ENCODE peak calls at places on chromosomes 1 and 21, in six cellular contexts. One of them, this sample, is unnamed.

GRCh38 chr21:15330872-15331271 is 266.1 kb upstream of the NRIP1 start:
- DNase-seq in A549: no peak
- DNase-seq in OCI-LY7: no peak
- DNase-seq in mammary epithelial cell: no peak
- DNase-seq in tibial artery: no peak
- DNase-seq in left lung: no peak
- DNase-seq in this sample: no peak

GRCh38 chr1:79006564-79006963 is at the start of gene ADGRL4:
- DNase-seq in tibial artery: peak; percentile 63
- DNase-seq in OCI-LY7: no peak
- DNase-seq in left lung: peak; percentile 74
- DNase-seq in A549: no peak
- DNase-seq in mammary epithelial cell: no peak
- DNase-seq in this sample: no peak

GRCh38 chr1:167510244-167510643 is 8.1 kb downstream of the CD247 start:
- DNase-seq in left lung: no peak
- DNase-seq in mammary epithelial cell: no peak
- DNase-seq in OCI-LY7: no peak
- DNase-seq in A549: no peak
- DNase-seq in tibial artery: no peak
- DNase-seq in this sample: no peak

GRCh38 chr1:213474054-213474453 is 423.0 kb downstream of the RPS6KC1 start:
- DNase-seq in tibial artery: no peak
- DNase-seq in A549: no peak
- DNase-seq in left lung: no peak
- DNase-seq in OCI-LY7: no peak
- DNase-seq in mammary epithelial cell: no peak
- DNase-seq in this sample: no peak

GRCh38 chr1:12456979-12457378 is 161.0 kb downstream of the DHRS3 start:
- DNase-seq in OCI-LY7: no peak
- DNase-seq in A549: no peak
- DNase-seq in tibial artery: no peak
- DNase-seq in left lung: no peak
- DNase-seq in mammary epithelial cell: no peak
- DNase-seq in this sample: no peak

GRCh38 chr21:31180256-31181088 is 142.2 kb upstream of the KRTAP19-8 start:
- DNase-seq in A549: peak; percentile 23
- DNase-seq in mammary epithelial cell: peak; percentile 22
- DNase-seq in tibial artery: no peak
- DNase-seq in OCI-LY7: peak; percentile 51
- DNase-seq in left lung: no peak
- DNase-seq in this sample: no peak

GRCh38 chr1:193538690-193539089 is 352.3 kb upstream of the B3GALT2 start:
- DNase-seq in A549: no peak
- DNase-seq in OCI-LY7: no peak
- DNase-seq in tibial artery: no peak
- DNase-seq in mammary epithelial cell: no peak
- DNase-seq in left lung: no peak
- DNase-seq in this sample: no peak

GRCh38 chr1:60894121-60894520 is 188.2 kb upstream of the NFIA start:
- DNase-seq in tibial artery: no peak
- DNase-seq in A549: no peak
- DNase-seq in mammary epithelial cell: no peak
- DNase-seq in left lung: no peak
- DNase-seq in OCI-LY7: no peak
- DNase-seq in this sample: no peak

GRCh38 chr21:42156690-42157605 is 62.0 kb upstream of the ABCG1 start:
- DNase-seq in left lung: peak; percentile 59
- DNase-seq in tibial artery: no peak
- DNase-seq in OCI-LY7: no peak
- DNase-seq in A549: no peak
- DNase-seq in mammary epithelial cell: no peak
- DNase-seq in this sample: no peak

GRCh38 chr1:200535605-200536004 is 84.9 kb downstream of the KIF14 start:
- DNase-seq in mammary epithelial cell: peak; percentile 66
- DNase-seq in A549: peak; percentile 64
- DNase-seq in tibial artery: no peak
- DNase-seq in OCI-LY7: peak; percentile 35
- DNase-seq in left lung: no peak
- DNase-seq in this sample: no peak

GRCh38 chr1:94281361-94282142 is 44.2 kb upstream of the ARHGAP29 start:
- DNase-seq in OCI-LY7: no peak
- DNase-seq in tibial artery: no peak
- DNase-seq in A549: no peak
- DNase-seq in left lung: no peak
- DNase-seq in mammary epithelial cell: no peak
- DNase-seq in this sample: no peak

GRCh38 chr1:243325305-243325890 is 69.6 kb downstream of the SDCCAG8 start:
- DNase-seq in left lung: no peak
- DNase-seq in tibial artery: no peak
- DNase-seq in mammary epithelial cell: peak; percentile 25
- DNase-seq in OCI-LY7: peak; percentile 59
- DNase-seq in A549: peak; percentile 64
- DNase-seq in this sample: peak; percentile 28

GRCh38 chr1:154812911-154813816 is 56.9 kb downstream of the KCNN3 start:
- DNase-seq in left lung: no peak
- DNase-seq in tibial artery: no peak
- DNase-seq in A549: no peak
- DNase-seq in OCI-LY7: no peak
- DNase-seq in mammary epithelial cell: peak; percentile 81
- DNase-seq in this sample: no peak

GRCh38 chr21:45950740-45951515 is 30.6 kb upstream of the COL6A1 start:
- DNase-seq in OCI-LY7: no peak
- DNase-seq in A549: no peak
- DNase-seq in left lung: peak; percentile 75
- DNase-seq in mammary epithelial cell: peak; percentile 58
- DNase-seq in tibial artery: peak; percentile 89
- DNase-seq in this sample: no peak

GRCh38 chr1:110281363-110282290 is 57.5 kb upstream of the RBM15 start:
- DNase-seq in left lung: no peak
- DNase-seq in OCI-LY7: no peak
- DNase-seq in mammary epithelial cell: no peak
- DNase-seq in A549: no peak
- DNase-seq in tibial artery: no peak
- DNase-seq in this sample: no peak

GRCh38 chr1:212167098-212167497 is 118.1 kb upstream of the PPP2R5A start:
- DNase-seq in left lung: no peak
- DNase-seq in mammary epithelial cell: no peak
- DNase-seq in A549: no peak
- DNase-seq in OCI-LY7: no peak
- DNase-seq in tibial artery: no peak
- DNase-seq in this sample: no peak

GRCh38 chr1:185565314-185565713 is 168.9 kb upstream of the HMCN1 start:
- DNase-seq in A549: peak; percentile 49
- DNase-seq in left lung: no peak
- DNase-seq in tibial artery: no peak
- DNase-seq in mammary epithelial cell: peak; percentile 96
- DNase-seq in OCI-LY7: no peak
- DNase-seq in this sample: no peak

GRCh38 chr1:195462646-195463045 is 1145.6 kb downstream of the KCNT2 start:
- DNase-seq in A549: no peak
- DNase-seq in left lung: no peak
- DNase-seq in mammary epithelial cell: peak; percentile 59
- DNase-seq in tibial artery: no peak
- DNase-seq in OCI-LY7: no peak
- DNase-seq in this sample: no peak

GRCh38 chr1:2258996-2259395 is 30.9 kb downstream of the SKI start:
- DNase-seq in A549: no peak
- DNase-seq in mammary epithelial cell: no peak
- DNase-seq in OCI-LY7: peak; percentile 73
- DNase-seq in left lung: peak; percentile 35
- DNase-seq in tibial artery: no peak
- DNase-seq in this sample: peak; percentile 62

GRCh38 chr1:46363121-46363520 is 22.5 kb downstream of the NSUN4 start:
- DNase-seq in A549: no peak
- DNase-seq in OCI-LY7: no peak
- DNase-seq in left lung: no peak
- DNase-seq in mammary epithelial cell: no peak
- DNase-seq in tibial artery: no peak
- DNase-seq in this sample: no peak

GRCh38 chr1:96076589-96076988 is 645.0 kb upstream of the PTBP2 start:
- DNase-seq in A549: no peak
- DNase-seq in left lung: no peak
- DNase-seq in tibial artery: no peak
- DNase-seq in OCI-LY7: no peak
- DNase-seq in mammary epithelial cell: peak; percentile 41
- DNase-seq in this sample: no peak
- H3K4me1 ChIP-seq in A549: no peaks in the 10 kb centered on the region
- H3K4me1 ChIP-seq in left lung: no peaks in the 10 kb centered on the region
- H3K4me1 ChIP-seq in tibial artery: peaks cover 21% of the 10 kb centered on the region
- H3K4me1 ChIP-seq in OCI-LY7: no peaks in the 10 kb centered on the region
- H3K4me1 ChIP-seq in mammary epithelial cell: peaks cover 8% of the 10 kb centered on the region
- H3K4me1 ChIP-seq in this sample: no peaks in the 10 kb centered on the region

DNA sequence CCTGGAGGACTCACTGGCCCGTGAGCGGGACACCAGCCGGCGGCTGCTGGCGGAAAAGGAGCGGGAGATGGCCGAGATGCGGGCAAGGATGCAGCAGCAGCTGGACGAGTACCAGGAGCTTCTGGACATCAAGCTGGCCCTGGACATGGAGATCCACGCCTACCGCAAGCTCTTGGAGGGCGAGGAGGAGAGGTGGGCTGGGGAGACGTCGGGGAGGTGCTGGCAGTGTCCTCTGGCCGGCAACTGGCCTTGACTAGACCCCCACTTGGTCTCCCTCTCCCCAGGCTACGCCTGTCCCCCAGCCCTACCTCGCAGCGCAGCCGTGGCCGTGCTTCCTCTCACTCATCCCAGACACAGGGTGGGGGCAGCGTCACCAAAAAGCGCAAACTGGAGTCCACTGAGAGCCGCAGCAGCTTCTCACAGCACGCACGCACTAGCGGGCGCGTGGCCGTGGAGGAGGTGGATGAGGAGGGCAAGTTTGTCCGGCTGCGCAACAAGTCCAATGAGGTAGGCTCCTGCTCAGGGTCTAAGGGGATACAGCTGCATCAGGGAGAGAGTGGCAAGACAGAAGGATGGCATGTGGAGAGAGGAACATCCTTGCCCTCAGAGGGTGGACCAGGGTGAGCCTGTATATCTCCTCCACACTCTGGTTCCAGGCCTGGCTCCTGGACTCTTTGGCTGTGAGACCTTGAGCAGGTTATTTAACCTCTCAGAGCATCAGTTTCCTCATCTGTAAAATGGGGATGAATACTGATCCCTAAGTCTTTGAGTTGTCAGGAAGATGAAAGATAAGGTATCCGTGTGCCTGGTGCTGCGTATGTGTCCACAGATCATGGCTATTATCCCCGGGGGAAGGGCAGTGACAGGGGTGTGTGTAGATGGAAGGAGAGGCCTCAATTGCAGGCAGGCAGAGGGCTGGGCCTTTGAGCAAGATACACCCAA is 17.2 kb upstream of the SEMA4A start:
- DNase-seq in mammary epithelial cell: no peak
- DNase-seq in A549: no peak
- DNase-seq in tibial artery: no peak
- DNase-seq in left lung: no peak
- DNase-seq in OCI-LY7: no peak
- DNase-seq in this sample: no peak
- H3K27ac ChIP-seq in mammary epithelial cell: no peak overlapping the region
- H3K27ac ChIP-seq in A549: no peak overlapping the region
- H3K27ac ChIP-seq in tibial artery: peak overlapping the region; percentile 99
- H3K27ac ChIP-seq in left lung: no peak overlapping the region
- H3K27ac ChIP-seq in OCI-LY7: no peak overlapping the region
- H3K27ac ChIP-seq in this sample: no peak overlapping the region

GRCh38 chr1:48978413-48978812 is 201.7 kb upstream of the BEND5 start:
- DNase-seq in OCI-LY7: no peak
- DNase-seq in mammary epithelial cell: no peak
- DNase-seq in left lung: no peak
- DNase-seq in A549: no peak
- DNase-seq in tibial artery: no peak
- DNase-seq in this sample: no peak

GRCh38 chr1:48977273-48977672 is 200.6 kb upstream of the BEND5 start:
- DNase-seq in mammary epithelial cell: no peak
- DNase-seq in left lung: no peak
- DNase-seq in A549: no peak
- DNase-seq in tibial artery: no peak
- DNase-seq in OCI-LY7: no peak
- DNase-seq in this sample: no peak

DNA sequence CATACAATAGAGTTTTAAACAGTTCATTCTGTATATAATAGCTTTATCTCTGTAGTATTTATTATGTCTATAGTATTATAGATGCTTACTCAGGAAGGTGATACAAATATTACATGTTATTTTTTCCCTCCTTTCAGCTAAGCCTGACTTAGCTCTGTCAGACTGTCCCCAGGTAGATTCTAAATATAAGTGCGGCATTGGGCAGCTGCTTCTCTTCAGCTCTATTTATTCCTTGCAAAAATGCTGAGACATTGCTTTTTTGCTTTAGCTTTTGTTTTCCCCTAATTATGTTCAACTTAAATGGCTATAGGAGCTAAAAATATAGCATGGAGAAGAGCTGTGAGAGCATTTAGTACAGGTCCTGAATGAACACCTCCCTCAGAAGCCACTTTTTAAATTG is 203.2 kb upstream of the BEND5 start:
- DNase-seq in tibial artery: no peak
- DNase-seq in OCI-LY7: no peak
- DNase-seq in A549: no peak
- DNase-seq in mammary epithelial cell: no peak
- DNase-seq in left lung: no peak
- DNase-seq in this sample: no peak
- H3K4me1 ChIP-seq in tibial artery: no peaks in the 10 kb centered on the region
- H3K4me1 ChIP-seq in OCI-LY7: no peaks in the 10 kb centered on the region
- H3K4me1 ChIP-seq in A549: no peaks in the 10 kb centered on the region
- H3K4me1 ChIP-seq in mammary epithelial cell: no peaks in the 10 kb centered on the region
- H3K4me1 ChIP-seq in left lung: no peaks in the 10 kb centered on the region
- H3K4me1 ChIP-seq in this sample: no peaks in the 10 kb centered on the region

GRCh38 chr1:160129558-160129957 is 14.0 kb downstream of the ATP1A2 start:
- DNase-seq in mammary epithelial cell: no peak
- DNase-seq in A549: no peak
- DNase-seq in OCI-LY7: no peak
- DNase-seq in left lung: no peak
- DNase-seq in tibial artery: no peak
- DNase-seq in this sample: no peak

GRCh38 chr1:160128636-160129035 is 13.1 kb downstream of the ATP1A2 start:
- DNase-seq in A549: no peak
- DNase-seq in mammary epithelial cell: no peak
- DNase-seq in OCI-LY7: no peak
- DNase-seq in tibial artery: no peak
- DNase-seq in left lung: no peak
- DNase-seq in this sample: no peak

GRCh38 chr1:160129966-160130365 is 14.4 kb downstream of the ATP1A2 start:
- DNase-seq in mammary epithelial cell: no peak
- DNase-seq in tibial artery: no peak
- DNase-seq in left lung: no peak
- DNase-seq in OCI-LY7: no peak
- DNase-seq in A549: no peak
- DNase-seq in this sample: no peak

GRCh38 chr1:160127865-160128523 is 12.4 kb downstream of the ATP1A2 start:
- DNase-seq in tibial artery: no peak
- DNase-seq in OCI-LY7: no peak
- DNase-seq in left lung: no peak
- DNase-seq in A549: peak; percentile 41
- DNase-seq in mammary epithelial cell: no peak
- DNase-seq in this sample: no peak

DNA sequence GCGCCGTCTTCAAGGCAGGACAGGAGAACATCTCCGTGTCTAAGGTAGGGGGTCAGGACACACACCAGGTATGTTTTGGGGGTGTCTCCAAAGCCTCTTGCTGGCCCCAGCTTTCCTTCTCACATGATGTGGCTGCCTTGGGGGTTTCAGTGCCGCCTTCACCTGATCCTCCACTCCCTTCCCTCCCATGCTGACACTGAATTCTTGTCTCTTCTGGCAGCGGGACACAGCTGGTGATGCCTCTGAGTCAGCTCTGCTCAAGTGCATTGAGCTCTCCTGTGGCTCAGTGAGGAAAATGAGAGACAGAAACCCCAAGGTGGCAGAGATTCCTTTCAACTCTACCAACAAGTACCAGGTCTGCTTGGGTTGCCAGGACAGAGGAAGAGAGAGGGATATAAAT is 13.5 kb downstream of the ATP1A2 start:
- DNase-seq in left lung: no peak
- DNase-seq in OCI-LY7: no peak
- DNase-seq in mammary epithelial cell: no peak
- DNase-seq in tibial artery: no peak
- DNase-seq in A549: no peak
- DNase-seq in this sample: no peak
- H3K27ac ChIP-seq in left lung: no peak overlapping the region
- H3K27ac ChIP-seq in OCI-LY7: no peak overlapping the region
- H3K27ac ChIP-seq in mammary epithelial cell: no peak overlapping the region
- H3K27ac ChIP-seq in tibial artery: peak overlapping the region; percentile 93
- H3K27ac ChIP-seq in A549: peak overlapping the region; percentile 60
- H3K27ac ChIP-seq in this sample: no peak overlapping the region

This sample was measured in CD8-positive, alpha-beta memory T cell.